ENCODE peak calls at places on chromosomes 11 and 22, in seven cellular contexts. One of them, this sample, is unnamed.

GRCh38 chr11:129035254-129035653 is 92.6 kb upstream of the TP53AIP1 start:
- DNase-seq in GM20000: no peak
- DNase-seq in memory B cell: no peak
- DNase-seq in KBM-7: no peak
- DNase-seq in stimulated activated naive CD4-positive, alpha-beta T cell: no peak
- DNase-seq in iPS-NIHi11: no peak
- DNase-seq in activated CD4-positive, alpha-beta T cell treated with anti-CD3 and anti-CD28 coated beads, Interleukin-2, amount 50 U/mL, for 48 hours: no peak
- DNase-seq in this sample: no peak

GRCh38 chr22:22945195-22945594 is 57.6 kb downstream of the IGLL5 start:
- DNase-seq in activated CD4-positive, alpha-beta T cell treated with anti-CD3 and anti-CD28 coated beads, Interleukin-2, amount 50 U/mL, for 48 hours: no peak
- DNase-seq in GM20000: no peak
- DNase-seq in KBM-7: no peak
- DNase-seq in iPS-NIHi11: no peak
- DNase-seq in stimulated activated naive CD4-positive, alpha-beta T cell: no peak
- DNase-seq in memory B cell: no peak
- DNase-seq in this sample: no peak

GRCh38 chr11:115924744-115925567 is 420.7 kb upstream of the CADM1 start:
- DNase-seq in GM20000: peak; percentile 68
- DNase-seq in stimulated activated naive CD4-positive, alpha-beta T cell: no peak
- DNase-seq in memory B cell: no peak
- DNase-seq in KBM-7: no peak
- DNase-seq in iPS-NIHi11: no peak
- DNase-seq in activated CD4-positive, alpha-beta T cell treated with anti-CD3 and anti-CD28 coated beads, Interleukin-2, amount 50 U/mL, for 48 hours: peak; percentile 25
- DNase-seq in this sample: no peak

GRCh38 chr11:70292863-70293262 is 22.4 kb downstream of the PPFIA1 start:
- DNase-seq in stimulated activated naive CD4-positive, alpha-beta T cell: no peak
- DNase-seq in KBM-7: no peak
- DNase-seq in memory B cell: no peak
- DNase-seq in iPS-NIHi11: no peak
- DNase-seq in GM20000: no peak
- DNase-seq in activated CD4-positive, alpha-beta T cell treated with anti-CD3 and anti-CD28 coated beads, Interleukin-2, amount 50 U/mL, for 48 hours: no peak
- DNase-seq in this sample: no peak

GRCh38 chr11:86021390-86021789 is 47.5 kb downstream of the PICALM start:
- DNase-seq in iPS-NIHi11: no peak
- DNase-seq in stimulated activated naive CD4-positive, alpha-beta T cell: no peak
- DNase-seq in KBM-7: peak; percentile 12
- DNase-seq in memory B cell: no peak
- DNase-seq in GM20000: no peak
- DNase-seq in activated CD4-positive, alpha-beta T cell treated with anti-CD3 and anti-CD28 coated beads, Interleukin-2, amount 50 U/mL, for 48 hours: no peak
- DNase-seq in this sample: no peak

GRCh38 chr11:68798221-68798813 is 43.4 kb downstream of the CPT1A start:
- DNase-seq in memory B cell: peak; percentile 20
- DNase-seq in activated CD4-positive, alpha-beta T cell treated with anti-CD3 and anti-CD28 coated beads, Interleukin-2, amount 50 U/mL, for 48 hours: peak; percentile 62
- DNase-seq in iPS-NIHi11: peak; percentile 81
- DNase-seq in stimulated activated naive CD4-positive, alpha-beta T cell: peak; percentile 6
- DNase-seq in GM20000: no peak
- DNase-seq in KBM-7: peak; percentile 52
- DNase-seq in this sample: peak; percentile 84

GRCh38 chr22:27749597-27750225 is 51.8 kb downstream of the MN1 start:
- DNase-seq in activated CD4-positive, alpha-beta T cell treated with anti-CD3 and anti-CD28 coated beads, Interleukin-2, amount 50 U/mL, for 48 hours: no peak
- DNase-seq in stimulated activated naive CD4-positive, alpha-beta T cell: no peak
- DNase-seq in iPS-NIHi11: no peak
- DNase-seq in KBM-7: no peak
- DNase-seq in memory B cell: no peak
- DNase-seq in GM20000: no peak
- DNase-seq in this sample: no peak

GRCh38 chr11:63518548-63518947 is 12.7 kb downstream of the LGALS12 start:
- DNase-seq in KBM-7: no peak
- DNase-seq in GM20000: no peak
- DNase-seq in stimulated activated naive CD4-positive, alpha-beta T cell: no peak
- DNase-seq in memory B cell: no peak
- DNase-seq in activated CD4-positive, alpha-beta T cell treated with anti-CD3 and anti-CD28 coated beads, Interleukin-2, amount 50 U/mL, for 48 hours: no peak
- DNase-seq in iPS-NIHi11: no peak
- DNase-seq in this sample: peak; percentile 9

GRCh38 chr11:70604630-70605520 is 206.5 kb downstream of the CTTN start:
- DNase-seq in GM20000: no peak
- DNase-seq in KBM-7: no peak
- DNase-seq in activated CD4-positive, alpha-beta T cell treated with anti-CD3 and anti-CD28 coated beads, Interleukin-2, amount 50 U/mL, for 48 hours: no peak
- DNase-seq in memory B cell: no peak
- DNase-seq in iPS-NIHi11: peak; percentile 48
- DNase-seq in stimulated activated naive CD4-positive, alpha-beta T cell: no peak
- DNase-seq in this sample: no peak

GRCh38 chr22:27850000-27850465 is 48.5 kb upstream of the MN1 start:
- DNase-seq in memory B cell: no peak
- DNase-seq in stimulated activated naive CD4-positive, alpha-beta T cell: no peak
- DNase-seq in KBM-7: no peak
- DNase-seq in GM20000: no peak
- DNase-seq in iPS-NIHi11: no peak
- DNase-seq in activated CD4-positive, alpha-beta T cell treated with anti-CD3 and anti-CD28 coated beads, Interleukin-2, amount 50 U/mL, for 48 hours: no peak
- DNase-seq in this sample: peak; percentile 76

GRCh38 chr11:37002831-37003230 is 404.8 kb upstream of the RAG2 start:
- DNase-seq in KBM-7: no peak
- DNase-seq in iPS-NIHi11: no peak
- DNase-seq in activated CD4-positive, alpha-beta T cell treated with anti-CD3 and anti-CD28 coated beads, Interleukin-2, amount 50 U/mL, for 48 hours: no peak
- DNase-seq in GM20000: no peak
- DNase-seq in memory B cell: no peak
- DNase-seq in stimulated activated naive CD4-positive, alpha-beta T cell: no peak
- DNase-seq in this sample: no peak

GRCh38 chr11:96366024-96366423 is 23.0 kb upstream of the MAML2 start:
- DNase-seq in stimulated activated naive CD4-positive, alpha-beta T cell: no peak
- DNase-seq in GM20000: no peak
- DNase-seq in KBM-7: no peak
- DNase-seq in activated CD4-positive, alpha-beta T cell treated with anti-CD3 and anti-CD28 coated beads, Interleukin-2, amount 50 U/mL, for 48 hours: no peak
- DNase-seq in iPS-NIHi11: no peak
- DNase-seq in memory B cell: no peak
- DNase-seq in this sample: no peak

GRCh38 chr22:29994027-29994715 is 86.1 kb upstream of the HORMAD2 start:
- DNase-seq in activated CD4-positive, alpha-beta T cell treated with anti-CD3 and anti-CD28 coated beads, Interleukin-2, amount 50 U/mL, for 48 hours: no peak
- DNase-seq in memory B cell: no peak
- DNase-seq in iPS-NIHi11: no peak
- DNase-seq in GM20000: no peak
- DNase-seq in KBM-7: no peak
- DNase-seq in stimulated activated naive CD4-positive, alpha-beta T cell: no peak
- DNase-seq in this sample: peak; percentile 36

GRCh38 chr11:65489706-65490310 is 9.0 kb upstream of the MALAT1 start:
- DNase-seq in GM20000: no peak
- DNase-seq in memory B cell: no peak
- DNase-seq in KBM-7: no peak
- DNase-seq in stimulated activated naive CD4-positive, alpha-beta T cell: no peak
- DNase-seq in activated CD4-positive, alpha-beta T cell treated with anti-CD3 and anti-CD28 coated beads, Interleukin-2, amount 50 U/mL, for 48 hours: no peak
- DNase-seq in iPS-NIHi11: no peak
- DNase-seq in this sample: no peak

GRCh38 chr22:31088233-31088986 is 7.3 kb downstream of the SMTN start:
- DNase-seq in stimulated activated naive CD4-positive, alpha-beta T cell: no peak
- DNase-seq in iPS-NIHi11: no peak
- DNase-seq in KBM-7: no peak
- DNase-seq in GM20000: no peak
- DNase-seq in activated CD4-positive, alpha-beta T cell treated with anti-CD3 and anti-CD28 coated beads, Interleukin-2, amount 50 U/mL, for 48 hours: no peak
- DNase-seq in memory B cell: no peak
- DNase-seq in this sample: no peak

GRCh38 chr11:22192642-22193347 is at the start of gene ANO5:
- DNase-seq in stimulated activated naive CD4-positive, alpha-beta T cell: no peak
- DNase-seq in memory B cell: no peak
- DNase-seq in KBM-7: peak; percentile 69
- DNase-seq in activated CD4-positive, alpha-beta T cell treated with anti-CD3 and anti-CD28 coated beads, Interleukin-2, amount 50 U/mL, for 48 hours: no peak
- DNase-seq in iPS-NIHi11: peak; percentile 79
- DNase-seq in GM20000: peak; percentile 52
- DNase-seq in this sample: peak; percentile 28

GRCh38 chr11:108891909-108892511 is 227.1 kb downstream of the DDX10 start:
- DNase-seq in stimulated activated naive CD4-positive, alpha-beta T cell: no peak
- DNase-seq in memory B cell: no peak
- DNase-seq in iPS-NIHi11: no peak
- DNase-seq in KBM-7: no peak
- DNase-seq in GM20000: no peak
- DNase-seq in activated CD4-positive, alpha-beta T cell treated with anti-CD3 and anti-CD28 coated beads, Interleukin-2, amount 50 U/mL, for 48 hours: no peak
- DNase-seq in this sample: no peak

GRCh38 chr22:36934153-36934939 is 20.9 kb downstream of the CSF2RB start:
- DNase-seq in iPS-NIHi11: no peak
- DNase-seq in stimulated activated naive CD4-positive, alpha-beta T cell: no peak
- DNase-seq in memory B cell: no peak
- DNase-seq in KBM-7: no peak
- DNase-seq in GM20000: no peak
- DNase-seq in activated CD4-positive, alpha-beta T cell treated with anti-CD3 and anti-CD28 coated beads, Interleukin-2, amount 50 U/mL, for 48 hours: no peak
- DNase-seq in this sample: no peak

GRCh38 chr22:20217563-20217962 is 50.6 kb downstream of the RTN4R start:
- DNase-seq in KBM-7: no peak
- DNase-seq in stimulated activated naive CD4-positive, alpha-beta T cell: no peak
- DNase-seq in GM20000: no peak
- DNase-seq in iPS-NIHi11: no peak
- DNase-seq in activated CD4-positive, alpha-beta T cell treated with anti-CD3 and anti-CD28 coated beads, Interleukin-2, amount 50 U/mL, for 48 hours: no peak
- DNase-seq in memory B cell: no peak
- DNase-seq in this sample: no peak

GRCh38 chr11:102470257-102470656 is 17.7 kb upstream of the TMEM123 start:
- DNase-seq in iPS-NIHi11: no peak
- DNase-seq in memory B cell: no peak
- DNase-seq in stimulated activated naive CD4-positive, alpha-beta T cell: peak; percentile 21
- DNase-seq in GM20000: no peak
- DNase-seq in activated CD4-positive, alpha-beta T cell treated with anti-CD3 and anti-CD28 coated beads, Interleukin-2, amount 50 U/mL, for 48 hours: no peak
- DNase-seq in KBM-7: no peak
- DNase-seq in this sample: no peak

GRCh38 chr11:3604169-3604568 is 37.6 kb downstream of the ART5 start:
- DNase-seq in memory B cell: no peak
- DNase-seq in iPS-NIHi11: no peak
- DNase-seq in stimulated activated naive CD4-positive, alpha-beta T cell: no peak
- DNase-seq in KBM-7: no peak
- DNase-seq in GM20000: no peak
- DNase-seq in activated CD4-positive, alpha-beta T cell treated with anti-CD3 and anti-CD28 coated beads, Interleukin-2, amount 50 U/mL, for 48 hours: no peak
- DNase-seq in this sample: no peak

GRCh38 chr11:128627666-128628342 is 40.4 kb upstream of the ETS1 start:
- DNase-seq in iPS-NIHi11: no peak
- DNase-seq in KBM-7: no peak
- DNase-seq in GM20000: peak; percentile 68
- DNase-seq in stimulated activated naive CD4-positive, alpha-beta T cell: no peak
- DNase-seq in memory B cell: no peak
- DNase-seq in activated CD4-positive, alpha-beta T cell treated with anti-CD3 and anti-CD28 coated beads, Interleukin-2, amount 50 U/mL, for 48 hours: peak; percentile 57
- DNase-seq in this sample: no peak

GRCh38 chr11:117546431-117547160 is 218.9 kb downstream of the CEP164 start:
- DNase-seq in activated CD4-positive, alpha-beta T cell treated with anti-CD3 and anti-CD28 coated beads, Interleukin-2, amount 50 U/mL, for 48 hours: no peak
- DNase-seq in iPS-NIHi11: no peak
- DNase-seq in GM20000: no peak
- DNase-seq in memory B cell: no peak
- DNase-seq in stimulated activated naive CD4-positive, alpha-beta T cell: no peak
- DNase-seq in KBM-7: no peak
- DNase-seq in this sample: no peak

GRCh38 chr11:125305346-125305745 is 140.8 kb downstream of the PKNOX2 start:
- DNase-seq in KBM-7: no peak
- DNase-seq in activated CD4-positive, alpha-beta T cell treated with anti-CD3 and anti-CD28 coated beads, Interleukin-2, amount 50 U/mL, for 48 hours: no peak
- DNase-seq in stimulated activated naive CD4-positive, alpha-beta T cell: no peak
- DNase-seq in memory B cell: no peak
- DNase-seq in iPS-NIHi11: no peak
- DNase-seq in GM20000: no peak
- DNase-seq in this sample: no peak

GRCh38 chr11:1074244-1075221 is at the start of gene MUC2:
- DNase-seq in GM20000: no peak
- DNase-seq in activated CD4-positive, alpha-beta T cell treated with anti-CD3 and anti-CD28 coated beads, Interleukin-2, amount 50 U/mL, for 48 hours: no peak
- DNase-seq in stimulated activated naive CD4-positive, alpha-beta T cell: no peak
- DNase-seq in KBM-7: no peak
- DNase-seq in memory B cell: no peak
- DNase-seq in iPS-NIHi11: peak; percentile 32
- DNase-seq in this sample: no peak

GRCh38 chr22:22507743-22508273 is 734 bp downstream of the ZNF280B start:
- DNase-seq in memory B cell: no peak
- DNase-seq in KBM-7: peak; percentile 12
- DNase-seq in iPS-NIHi11: peak; percentile 10
- DNase-seq in stimulated activated naive CD4-positive, alpha-beta T cell: no peak
- DNase-seq in activated CD4-positive, alpha-beta T cell treated with anti-CD3 and anti-CD28 coated beads, Interleukin-2, amount 50 U/mL, for 48 hours: no peak
- DNase-seq in GM20000: peak; percentile 19
- DNase-seq in this sample: no peak

GRCh38 chr11:44316388-44317240 is 6.7 kb upstream of the ALX4 start:
- DNase-seq in memory B cell: no peak
- DNase-seq in activated CD4-positive, alpha-beta T cell treated with anti-CD3 and anti-CD28 coated beads, Interleukin-2, amount 50 U/mL, for 48 hours: no peak
- DNase-seq in stimulated activated naive CD4-positive, alpha-beta T cell: no peak
- DNase-seq in iPS-NIHi11: peak; percentile 70
- DNase-seq in KBM-7: peak; percentile 20
- DNase-seq in GM20000: peak; percentile 36
- DNase-seq in this sample: no peak

GRCh38 chr11:67649634-67650540 is 643 bp downstream of the ACY3 start:
- DNase-seq in iPS-NIHi11: no peak
- DNase-seq in KBM-7: no peak
- DNase-seq in stimulated activated naive CD4-positive, alpha-beta T cell: no peak
- DNase-seq in activated CD4-positive, alpha-beta T cell treated with anti-CD3 and anti-CD28 coated beads, Interleukin-2, amount 50 U/mL, for 48 hours: no peak
- DNase-seq in memory B cell: no peak
- DNase-seq in GM20000: no peak
- DNase-seq in this sample: no peak

GRCh38 chr11:34975482-34975881 is 59.1 kb downstream of the PDHX start:
- DNase-seq in stimulated activated naive CD4-positive, alpha-beta T cell: no peak
- DNase-seq in memory B cell: no peak
- DNase-seq in activated CD4-positive, alpha-beta T cell treated with anti-CD3 and anti-CD28 coated beads, Interleukin-2, amount 50 U/mL, for 48 hours: no peak
- DNase-seq in GM20000: no peak
- DNase-seq in KBM-7: no peak
- DNase-seq in iPS-NIHi11: no peak
- DNase-seq in this sample: no peak

GRCh38 chr11:73983764-73984543 is 1.3 kb upstream of the UCP2 start:
- DNase-seq in activated CD4-positive, alpha-beta T cell treated with anti-CD3 and anti-CD28 coated beads, Interleukin-2, amount 50 U/mL, for 48 hours: no peak
- DNase-seq in memory B cell: no peak
- DNase-seq in iPS-NIHi11: no peak
- DNase-seq in KBM-7: peak; percentile 53
- DNase-seq in stimulated activated naive CD4-positive, alpha-beta T cell: no peak
- DNase-seq in GM20000: no peak
- DNase-seq in this sample: no peak

GRCh38 chr11:113906038-113906437 is 1.4 kb downstream of the HTR3B start:
- DNase-seq in activated CD4-positive, alpha-beta T cell treated with anti-CD3 and anti-CD28 coated beads, Interleukin-2, amount 50 U/mL, for 48 hours: no peak
- DNase-seq in GM20000: no peak
- DNase-seq in stimulated activated naive CD4-positive, alpha-beta T cell: no peak
- DNase-seq in KBM-7: no peak
- DNase-seq in memory B cell: no peak
- DNase-seq in iPS-NIHi11: peak; percentile 50
- DNase-seq in this sample: peak; percentile 35

GRCh38 chr11:105070221-105070789 is 25.2 kb upstream of the CARD16 start:
- DNase-seq in iPS-NIHi11: no peak
- DNase-seq in KBM-7: no peak
- DNase-seq in GM20000: no peak
- DNase-seq in activated CD4-positive, alpha-beta T cell treated with anti-CD3 and anti-CD28 coated beads, Interleukin-2, amount 50 U/mL, for 48 hours: no peak
- DNase-seq in stimulated activated naive CD4-positive, alpha-beta T cell: no peak
- DNase-seq in memory B cell: no peak
- DNase-seq in this sample: no peak

GRCh38 chr11:111001091-111001430 is 244.5 kb upstream of the POU2AF2 start:
- DNase-seq in GM20000: no peak
- DNase-seq in iPS-NIHi11: no peak
- DNase-seq in activated CD4-positive, alpha-beta T cell treated with anti-CD3 and anti-CD28 coated beads, Interleukin-2, amount 50 U/mL, for 48 hours: no peak
- DNase-seq in KBM-7: no peak
- DNase-seq in memory B cell: no peak
- DNase-seq in stimulated activated naive CD4-positive, alpha-beta T cell: no peak
- DNase-seq in this sample: no peak

GRCh38 chr11:66718320-66718971 is 10.6 kb downstream of the SPTBN2 start:
- DNase-seq in activated CD4-positive, alpha-beta T cell treated with anti-CD3 and anti-CD28 coated beads, Interleukin-2, amount 50 U/mL, for 48 hours: no peak
- DNase-seq in iPS-NIHi11: peak; percentile 73
- DNase-seq in KBM-7: no peak
- DNase-seq in GM20000: no peak
- DNase-seq in stimulated activated naive CD4-positive, alpha-beta T cell: no peak
- DNase-seq in memory B cell: no peak
- DNase-seq in this sample: no peak

GRCh38 chr22:49178246-49179005 is 649.2 kb downstream of the BRD1 start:
- DNase-seq in iPS-NIHi11: no peak
- DNase-seq in activated CD4-positive, alpha-beta T cell treated with anti-CD3 and anti-CD28 coated beads, Interleukin-2, amount 50 U/mL, for 48 hours: no peak
- DNase-seq in GM20000: no peak
- DNase-seq in KBM-7: no peak
- DNase-seq in stimulated activated naive CD4-positive, alpha-beta T cell: no peak
- DNase-seq in memory B cell: no peak
- DNase-seq in this sample: no peak

GRCh38 chr11:114928260-114928870 is 250.0 kb downstream of the NXPE2 start:
- DNase-seq in GM20000: no peak
- DNase-seq in stimulated activated naive CD4-positive, alpha-beta T cell: no peak
- DNase-seq in KBM-7: no peak
- DNase-seq in activated CD4-positive, alpha-beta T cell treated with anti-CD3 and anti-CD28 coated beads, Interleukin-2, amount 50 U/mL, for 48 hours: no peak
- DNase-seq in memory B cell: no peak
- DNase-seq in iPS-NIHi11: no peak
- DNase-seq in this sample: no peak

GRCh38 chr22:46442217-46442853 is 95.1 kb downstream of the CELSR1 start:
- DNase-seq in activated CD4-positive, alpha-beta T cell treated with anti-CD3 and anti-CD28 coated beads, Interleukin-2, amount 50 U/mL, for 48 hours: no peak
- DNase-seq in KBM-7: no peak
- DNase-seq in memory B cell: no peak
- DNase-seq in stimulated activated naive CD4-positive, alpha-beta T cell: no peak
- DNase-seq in iPS-NIHi11: peak; percentile 56
- DNase-seq in GM20000: no peak
- DNase-seq in this sample: no peak

GRCh38 chr22:43505896-43506295 is 94.1 kb downstream of the MPPED1 start:
- DNase-seq in memory B cell: no peak
- DNase-seq in KBM-7: no peak
- DNase-seq in iPS-NIHi11: no peak
- DNase-seq in GM20000: no peak
- DNase-seq in stimulated activated naive CD4-positive, alpha-beta T cell: no peak
- DNase-seq in activated CD4-positive, alpha-beta T cell treated with anti-CD3 and anti-CD28 coated beads, Interleukin-2, amount 50 U/mL, for 48 hours: no peak
- DNase-seq in this sample: no peak